ENCODE peak calls at places on chromosomes 5 and 9, in six cellular contexts. N, X, R, E, K and U are unnamed samples.

GRCh38 chr5:119022017-119022745 is 33.8 kb upstream of the DTWD2 start:
- DNase-seq in N (peak), X (no peak), R (no peak), E (no peak), K (peak), U (peak)

GRCh38 chr5:43367909-43368648 is 44.1 kb downstream of the CCL28 start:
- DNase-seq in N (peak), X (no peak), R (no peak), E (no peak), K (peak), U (peak)

GRCh38 chr5:108148715-108149139 is 233.2 kb downstream of the FBXL17 start:
- DNase-seq in N (peak), X (no peak), R (no peak), E (no peak), K (peak), U (no peak)

GRCh38 chr9:14191512-14191911 is 122.4 kb downstream of the NFIB start:
- DNase-seq in N (no peak), X (no peak), R (no peak), E (no peak), K (no peak), U (no peak)

GRCh38 chr9:112135706-112136105 is 39.4 kb downstream of the SUSD1 start:
- DNase-seq in N (no peak), X (no peak), R (no peak), E (no peak), K (no peak), U (no peak)

GRCh38 chr9:92097997-92098482 is 17.2 kb downstream of the SPTLC1 start:
- DNase-seq in N (peak), X (peak), R (peak), E (peak), K (no peak), U (no peak)

GRCh38 chr9:7186175-7186574 is 428.4 kb downstream of the KDM4C start:
- DNase-seq in N (no peak), X (no peak), R (peak), E (no peak), K (no peak), U (no peak)

GRCh38 chr5:174777116-174777515 is 52.7 kb downstream of the MSX2 start:
- DNase-seq in N (no peak), X (no peak), R (no peak), E (no peak), K (no peak), U (no peak)

GRCh38 chr5:150068472-150068871 is 17.9 kb downstream of the CSF1R start:
- DNase-seq in N (no peak), X (no peak), R (no peak), E (no peak), K (no peak), U (no peak)

GRCh38 chr9:133356391-133357091 is at the start of the genes SURF1 and SURF2:
- DNase-seq in N (no peak), X (peak), R (peak), E (peak), K (peak), U (no peak)

GRCh38 chr9:130884111-130884531 is 12.5 kb downstream of the QRFP start:
- DNase-seq in N (no peak), X (no peak), R (no peak), E (peak), K (no peak), U (no peak)

GRCh38 chr9:73230257-73230656 is 78.6 kb downstream of the ANXA1 start:
- DNase-seq in N (no peak), X (no peak), R (no peak), E (no peak), K (no peak), U (no peak)

GRCh38 chr5:30183736-30184135 is 1009.8 kb upstream of the CDH6 start:
- DNase-seq in N (no peak), X (no peak), R (no peak), E (no peak), K (no peak), U (no peak)

GRCh38 chr9:93543117-93543516 is 33.3 kb upstream of the PHF2 start:
- DNase-seq in N (no peak), X (no peak), R (no peak), E (no peak), K (no peak), U (no peak)

GRCh38 chr5:172765766-172766286 is 5.2 kb downstream of the DUSP1 start:
- DNase-seq in N (peak), X (no peak), R (no peak), E (no peak), K (no peak), U (peak)

GRCh38 chr5:137752873-137753226 is 1.3 kb downstream of the HNRNPA0 start:
- DNase-seq in N (no peak), X (no peak), R (peak), E (no peak), K (no peak), U (no peak)

GRCh38 chr5:172505840-172506638 is 51.7 kb upstream of the SH3PXD2B start:
- DNase-seq in N (no peak), X (no peak), R (no peak), E (no peak), K (peak), U (no peak)

GRCh38 chr9:92055624-92056023 is 59.6 kb downstream of the SPTLC1 start:
- DNase-seq in N (no peak), X (no peak), R (no peak), E (no peak), K (no peak), U (no peak)

GRCh38 chr5:83553000-83553486 is 81.5 kb downstream of the VCAN start:
- DNase-seq in N (no peak), X (no peak), R (no peak), E (peak), K (peak), U (no peak)

GRCh38 chr9:22052376-22052945 is 43.4 kb upstream of the CDKN2B start:
- DNase-seq in N (peak), X (no peak), R (peak), E (no peak), K (peak), U (peak)

GRCh38 chr9:69036799-69037198 is 1.2 kb downstream of the FXN start:
- DNase-seq in N (no peak), X (no peak), R (no peak), E (no peak), K (no peak), U (no peak)

GRCh38 chr9:99059074-99059894 is 45.6 kb upstream of the TGFBR1 start:
- DNase-seq in N (no peak), X (no peak), R (peak), E (no peak), K (no peak), U (no peak)

GRCh38 chr5:127396490-127397155 is 106.0 kb downstream of the MEGF10 start:
- DNase-seq in N (no peak), X (no peak), R (no peak), E (no peak), K (no peak), U (no peak)

GRCh38 chr5:123265551-123265950 is 157.7 kb downstream of the CEP120 start:
- DNase-seq in N (no peak), X (no peak), R (no peak), E (no peak), K (no peak), U (no peak)

GRCh38 chr5:442335-443238 is at the start of gene EXOC3:
- DNase-seq in N (no peak), X (peak), R (peak), E (peak), K (peak), U (no peak)

GRCh38 chr5:108505608-108506007 is 123.7 kb upstream of the FBXL17 start:
- DNase-seq in N (no peak), X (no peak), R (no peak), E (no peak), K (no peak), U (no peak)